ENCODE peak calls at places on chromosomes 6 and 20, in four cellular contexts. One of them, this sample, is unnamed.

GRCh38 chr6:35804996-35805736 is at the start of gene LHFPL5:
- DNase-seq in fibroblast of pulmonary artery: peak
- DNase-seq in right cardiac atrium: peak
- DNase-seq in NCI-H2171: peak
- DNase-seq in this sample: no peak

GRCh38 chr6:4853782-4854511 is 77.7 kb downstream of the CDYL start:
- DNase-seq in right cardiac atrium: no peak
- DNase-seq in NCI-H2171: no peak
- DNase-seq in fibroblast of pulmonary artery: peak
- DNase-seq in this sample: no peak

GRCh38 chr6:138800377-138801150 is 4.7 kb downstream of the ECT2L start:
- DNase-seq in right cardiac atrium: no peak
- DNase-seq in fibroblast of pulmonary artery: no peak
- DNase-seq in NCI-H2171: no peak
- DNase-seq in this sample: no peak

GRCh38 chr6:26331809-26332226 is 33.2 kb upstream of the BTN3A2 start:
- DNase-seq in NCI-H2171: no peak
- DNase-seq in right cardiac atrium: no peak
- DNase-seq in fibroblast of pulmonary artery: no peak
- DNase-seq in this sample: peak

GRCh38 chr6:155126727-155127439 is 131.8 kb downstream of the TIAM2 start:
- DNase-seq in NCI-H2171: no peak
- DNase-seq in fibroblast of pulmonary artery: peak
- DNase-seq in right cardiac atrium: no peak
- DNase-seq in this sample: no peak

GRCh38 chr6:161232001-161232400 is 41.9 kb downstream of the AGPAT4 start:
- DNase-seq in fibroblast of pulmonary artery: no peak
- DNase-seq in NCI-H2171: no peak
- DNase-seq in right cardiac atrium: no peak
- DNase-seq in this sample: no peak

GRCh38 chr6:7673063-7673536 is 52.8 kb upstream of the BMP6 start:
- DNase-seq in right cardiac atrium: peak
- DNase-seq in NCI-H2171: no peak
- DNase-seq in fibroblast of pulmonary artery: peak
- DNase-seq in this sample: no peak

GRCh38 chr20:59350330-59351147 is 50.1 kb downstream of the EDN3 start:
- DNase-seq in right cardiac atrium: no peak
- DNase-seq in NCI-H2171: no peak
- DNase-seq in fibroblast of pulmonary artery: no peak
- DNase-seq in this sample: no peak

GRCh38 chr20:54152227-54153040 is 21.4 kb downstream of the CYP24A1 start:
- DNase-seq in NCI-H2171: no peak
- DNase-seq in right cardiac atrium: no peak
- DNase-seq in fibroblast of pulmonary artery: no peak
- DNase-seq in this sample: no peak

GRCh38 chr20:49132995-49133451 is 55.1 kb downstream of the STAU1 start:
- DNase-seq in right cardiac atrium: no peak
- DNase-seq in NCI-H2171: peak
- DNase-seq in fibroblast of pulmonary artery: peak
- DNase-seq in this sample: no peak

GRCh38 chr6:14682821-14683220 is 563.0 kb upstream of the JARID2 start:
- DNase-seq in right cardiac atrium: no peak
- DNase-seq in NCI-H2171: no peak
- DNase-seq in fibroblast of pulmonary artery: peak
- DNase-seq in this sample: no peak

GRCh38 chr6:57257911-57258541 is 35.9 kb upstream of the RAB23 start:
- DNase-seq in NCI-H2171: no peak
- DNase-seq in right cardiac atrium: no peak
- DNase-seq in fibroblast of pulmonary artery: peak
- DNase-seq in this sample: no peak

GRCh38 chr20:24958506-24959385 is 9.7 kb downstream of the CST7 start:
- DNase-seq in NCI-H2171: no peak
- DNase-seq in right cardiac atrium: no peak
- DNase-seq in fibroblast of pulmonary artery: no peak
- DNase-seq in this sample: no peak

GRCh38 chr6:165060636-165061190 is 248.7 kb downstream of the C6orf118 start:
- DNase-seq in right cardiac atrium: no peak
- DNase-seq in fibroblast of pulmonary artery: no peak
- DNase-seq in NCI-H2171: no peak
- DNase-seq in this sample: no peak

GRCh38 chr20:38726849-38727601 is 2.7 kb downstream of the SLC32A1 start:
- DNase-seq in fibroblast of pulmonary artery: peak
- DNase-seq in NCI-H2171: no peak
- DNase-seq in right cardiac atrium: no peak
- DNase-seq in this sample: no peak

GRCh38 chr6:154276810-154277577 is 79.6 kb downstream of the IPCEF1 start:
- DNase-seq in right cardiac atrium: no peak
- DNase-seq in fibroblast of pulmonary artery: peak
- DNase-seq in NCI-H2171: no peak
- DNase-seq in this sample: no peak

GRCh38 chr6:72530750-72531149 is 91.1 kb upstream of the KCNQ5 start:
- DNase-seq in right cardiac atrium: no peak
- DNase-seq in fibroblast of pulmonary artery: no peak
- DNase-seq in NCI-H2171: no peak
- DNase-seq in this sample: no peak

GRCh38 chr6:168097221-168097620 is 18.2 kb upstream of the FRMD1 start:
- DNase-seq in NCI-H2171: no peak
- DNase-seq in fibroblast of pulmonary artery: no peak
- DNase-seq in right cardiac atrium: peak
- DNase-seq in this sample: no peak

GRCh38 chr20:21376631-21377030 is 20.7 kb downstream of the NKX2-4 start:
- DNase-seq in NCI-H2171: no peak
- DNase-seq in fibroblast of pulmonary artery: no peak
- DNase-seq in right cardiac atrium: no peak
- DNase-seq in this sample: no peak

GRCh38 chr6:52724406-52725121 is 38.7 kb downstream of the GSTA2 start:
- DNase-seq in fibroblast of pulmonary artery: peak
- DNase-seq in right cardiac atrium: peak
- DNase-seq in NCI-H2171: peak
- DNase-seq in this sample: peak

GRCh38 chr6:167560673-167561569 is 236.0 kb downstream of the TTLL2 start:
- DNase-seq in fibroblast of pulmonary artery: no peak
- DNase-seq in right cardiac atrium: no peak
- DNase-seq in NCI-H2171: no peak
- DNase-seq in this sample: no peak

GRCh38 chr6:6891074-6891754 is 216.5 kb upstream of the RREB1 start:
- DNase-seq in fibroblast of pulmonary artery: no peak
- DNase-seq in right cardiac atrium: no peak
- DNase-seq in NCI-H2171: no peak
- DNase-seq in this sample: no peak

GRCh38 chr6:36247691-36248090 is 22.2 kb upstream of the PNPLA1 start:
- DNase-seq in NCI-H2171: no peak
- DNase-seq in fibroblast of pulmonary artery: peak
- DNase-seq in right cardiac atrium: no peak
- DNase-seq in this sample: no peak

This sample was measured in DMS 273 treated with DMSO at 0.1 percent for 48 hours.